ENCODE peak calls at places on chromosomes 1 and 21, in ten cellular contexts. Q is epithelial cell of esophagus, R is Panc1, S is A549, Z is GM06990, E is progenitor cell of endocrine pancreas, P is GM23338, Y is neural crest cell, J is AG04449, A is Calu3. K is an unnamed sample.

GRCh38 chr1:27504588-27505419 is 14.8 kb upstream of the WASF2 start:
- DNase-seq in Q (peak; percentile 58), R (no peak), S (no peak), Z (no peak), E (no peak), P (peak; percentile 72), Y (peak; percentile 66), J (no peak), A (no peak), K (no peak)

GRCh38 chr1:213303286-213303685 is 252.2 kb downstream of the RPS6KC1 start:
- DNase-seq in Q (no peak), R (no peak), S (no peak), Z (no peak), E (no peak), P (peak; percentile 71), Y (no peak), J (no peak), A (no peak), K (peak; percentile 16)

GRCh38 chr1:201085902-201086735 is 26.1 kb downstream of the CACNA1S start:
- DNase-seq in Q (peak; percentile 55), R (peak; percentile 41), S (peak; percentile 61), Z (no peak), E (peak; percentile 17), P (peak; percentile 82), Y (peak; percentile 16), J (no peak), A (peak; percentile 85), K (no peak)

GRCh38 chr1:202957733-202958543 is at the start of gene ADIPOR1:
- DNase-seq in Q (peak; percentile 95), R (no peak), S (peak; percentile 83), Z (peak; percentile 93), E (peak; percentile 86), P (peak; percentile 94), Y (peak; percentile 76), J (no peak), A (peak; percentile 97), K (peak; percentile 24)

GRCh38 chr1:185393821-185394220 is 76.8 kb upstream of the IVNS1ABP start:
- DNase-seq in Q (peak; percentile 92), R (no peak), S (no peak), Z (no peak), E (no peak), P (no peak), Y (no peak), J (no peak), A (peak; percentile 26), K (no peak)

GRCh38 chr1:50268049-50268448 is 155.2 kb downstream of the DMRTA2 start:
- DNase-seq in Q (peak; percentile 61), R (no peak), S (no peak), Z (no peak), E (peak; percentile 57), P (peak; percentile 85), Y (no peak), J (no peak), A (peak; percentile 43), K (no peak)

GRCh38 chr1:161174911-161175310 is 2.4 kb downstream of the B4GALT3 start:
- DNase-seq in Q (no peak), R (no peak), S (no peak), Z (no peak), E (no peak), P (no peak), Y (no peak), J (no peak), A (no peak), K (no peak)

GRCh38 chr1:52003877-52004276 is 13.4 kb upstream of the RAB3B start:
- DNase-seq in Q (no peak), R (no peak), S (no peak), Z (no peak), E (no peak), P (no peak), Y (no peak), J (no peak), A (no peak), K (no peak)

GRCh38 chr21:34526618-34527290 is 14.7 kb upstream of the KCNE1 start:
- DNase-seq in Q (peak; percentile 99), R (peak; percentile 90), S (peak; percentile 93), Z (no peak), E (peak; percentile 47), P (peak; percentile 85), Y (peak; percentile 18), J (peak; percentile 100), A (peak; percentile 71), K (peak; percentile 100)

GRCh38 chr21:37075214-37075770 is 2.2 kb downstream of the TTC3 start:
- DNase-seq in Q (no peak), R (no peak), S (no peak), Z (no peak), E (no peak), P (no peak), Y (no peak), J (no peak), A (no peak), K (no peak)

GRCh38 chr21:31260790-31261189 is 83.3 kb downstream of the TIAM1 start:
- DNase-seq in Q (peak; percentile 14), R (no peak), S (no peak), Z (no peak), E (no peak), P (no peak), Y (no peak), J (no peak), A (no peak), K (no peak)

GRCh38 chr1:2446394-2446793 is 29.7 kb upstream of the PLCH2 start:
- DNase-seq in Q (no peak), R (no peak), S (no peak), Z (no peak), E (no peak), P (no peak), Y (peak; percentile 49), J (no peak), A (no peak), K (no peak)

GRCh38 chr1:200917291-200917817 is 22.7 kb downstream of the INAVA start:
- DNase-seq in Q (peak; percentile 96), R (no peak), S (peak; percentile 33), Z (no peak), E (no peak), P (no peak), Y (no peak), J (no peak), A (no peak), K (no peak)

GRCh38 chr1:30712583-30712982 is 10.8 kb downstream of the MATN1 start:
- DNase-seq in Q (no peak), R (no peak), S (no peak), Z (no peak), E (no peak), P (no peak), Y (no peak), J (no peak), A (no peak), K (no peak)

GRCh38 chr1:64097859-64098258 is 105.6 kb upstream of the UBE2U start:
- DNase-seq in Q (no peak), R (no peak), S (no peak), Z (no peak), E (no peak), P (no peak), Y (no peak), J (no peak), A (peak; percentile 3), K (no peak)

GRCh38 chr1:180166436-180166800 is 11.7 kb downstream of the QSOX1 start:
- DNase-seq in Q (no peak), R (no peak), S (no peak), Z (no peak), E (no peak), P (no peak), Y (no peak), J (no peak), A (no peak), K (no peak)

GRCh38 chr1:185894806-185895205 is 160.6 kb downstream of the HMCN1 start:
- DNase-seq in Q (no peak), R (no peak), S (no peak), Z (no peak), E (no peak), P (no peak), Y (no peak), J (no peak), A (no peak), K (no peak)

GRCh38 chr1:109822749-109823542 is 59.2 kb upstream of the EPS8L3 start:
- DNase-seq in Q (no peak), R (no peak), S (no peak), Z (no peak), E (no peak), P (no peak), Y (no peak), J (no peak), A (no peak), K (no peak)

GRCh38 chr1:115648717-115649691 is 7.2 kb downstream of the VANGL1 start:
- DNase-seq in Q (peak; percentile 65), R (no peak), S (no peak), Z (peak; percentile 70), E (no peak), P (peak; percentile 37), Y (no peak), J (no peak), A (no peak), K (no peak)
- TF ChIP-seq CTCF in Q (no peak), R (no peak), S (no peak), Z (no peak), E (no peak), P (no peak), Y (no peak), J (no peak), A (no peak), K (no peak)

DNA sequence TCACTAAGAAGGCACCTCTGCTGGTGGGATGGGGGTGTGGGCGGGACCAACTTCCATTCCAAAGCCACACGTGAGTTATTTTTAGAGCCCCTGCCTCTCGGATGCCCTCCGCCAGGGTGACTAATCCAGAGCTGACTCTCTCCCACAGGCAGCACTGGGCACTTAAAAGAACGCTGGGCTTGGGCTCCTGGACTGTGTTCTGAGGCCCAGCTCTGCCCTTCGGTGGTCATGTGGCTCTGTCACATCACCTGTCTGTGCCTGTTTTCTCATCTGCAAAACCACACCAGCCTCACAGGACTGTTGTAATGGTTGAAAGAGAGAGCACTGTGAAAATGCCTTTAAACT is 27.0 kb downstream of the LAMB3 start:
- DNase-seq in Q (no peak), R (no peak), S (no peak), Z (no peak), E (no peak), P (no peak), Y (no peak), J (no peak), A (no peak), K (no peak)
- TF ChIP-seq CTCF in Q (no peak), R (no peak), S (no peak), Z (no peak), E (no peak), P (no peak), Y (no peak), J (no peak), A (no peak), K (no peak)

GRCh38 chr1:99600782-99601181 is 45.1 kb upstream of the PALMD start:
- DNase-seq in Q (no peak), R (no peak), S (peak; percentile 16), Z (no peak), E (no peak), P (no peak), Y (peak; percentile 10), J (no peak), A (no peak), K (no peak)
- TF ChIP-seq CTCF in Q (no peak), R (no peak), S (no peak), Z (no peak), E (no peak), P (no peak), Y (no peak), J (no peak), A (no peak), K (no peak)

DNA sequence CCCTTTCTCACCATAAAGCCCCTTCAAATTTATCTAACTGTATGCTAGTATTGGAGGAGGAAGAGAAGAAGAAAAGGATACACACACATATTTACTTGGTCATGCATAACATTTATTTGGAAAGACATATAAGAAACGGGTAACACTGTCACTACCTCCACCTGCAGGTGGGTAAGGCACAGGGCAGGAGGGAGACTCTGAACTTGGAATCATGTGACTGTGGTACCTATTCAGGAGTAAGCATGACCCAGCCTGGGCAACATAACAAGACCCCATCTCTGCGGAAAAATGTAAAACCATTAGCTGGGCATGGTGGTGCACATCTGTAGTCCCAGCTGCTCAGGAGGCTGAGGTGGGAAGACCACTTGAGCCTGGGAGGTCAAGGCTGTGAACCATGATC is 1.4 kb upstream of the PADI6 start:
- DNase-seq in Q (peak; percentile 70), R (no peak), S (peak; percentile 42), Z (no peak), E (no peak), P (peak; percentile 75), Y (no peak), J (no peak), A (peak; percentile 21), K (no peak)
- TF ChIP-seq CTCF in Q (peak; percentile 71), R (no peak), S (peak; percentile 22), Z (peak; percentile 31), E (peak; percentile 47), P (peak; percentile 75), Y (peak; percentile 46), J (no peak), A (peak; percentile 36), K (peak; percentile 20)